ENCODE peak calls at places on chromosomes 7 and 10, in six cellular contexts. K, H, I, D, P and E are unnamed samples. For H3K9me3, the result is how much of the 10 kb centered on the place peaks cover.

GRCh38 chr7:32299133-32299702 is 191.0 kb downstream of the LSM5 start:
- ATAC-seq in D (peak), K (no peak), P (no peak), I (no peak), H (peak), E (no peak)

GRCh38 chr10:14855453-14855852 is 17.3 kb downstream of the HSPA14 start:
- ATAC-seq in I (no peak), D (no peak), K (no peak), P (no peak), H (no peak), E (no peak)

GRCh38 chr10:70616761-70617160 is 14.2 kb upstream of the PRF1 start:
- ATAC-seq in P (no peak), I (no peak), D (no peak), K (no peak), H (no peak), E (no peak)

GRCh38 chr10:16948335-16948734 is 131.1 kb upstream of the RSU1 start:
- ATAC-seq in P (peak), H (no peak), I (no peak), D (no peak), K (no peak), E (no peak)

GRCh38 chr7:129843365-129843898 is 109.3 kb downstream of the UBE2H start:
- ATAC-seq in P (no peak), I (no peak), H (no peak), K (no peak), D (no peak), E (no peak)

GRCh38 chr7:91913612-91914011 is 27.1 kb upstream of the AKAP9 start:
- ATAC-seq in K (no peak), D (no peak), P (no peak), I (no peak), H (no peak), E (no peak)

GRCh38 chr10:30542001-30542861 is 87.3 kb downstream of the LYZL2 start:
- ATAC-seq in H (peak), P (peak), I (peak), K (peak), D (peak), E (peak)

GRCh38 chr7:30817060-30817770 is 46.0 kb downstream of the MINDY4 start:
- ATAC-seq in K (peak), I (no peak), P (no peak), H (peak), D (no peak), E (no peak)

GRCh38 chr10:124516181-124516580 is 54.6 kb downstream of the LHPP start:
- ATAC-seq in D (no peak), P (no peak), H (no peak), K (no peak), I (no peak), E (no peak)

GRCh38 chr7:135380351-135380750 is 129.6 kb downstream of the CNOT4 start:
- ATAC-seq in K (no peak), P (no peak), I (no peak), H (no peak), D (no peak), E (no peak)

GRCh38 chr7:22849662-22850061 is 27.0 kb upstream of the TOMM7 start:
- ATAC-seq in P (no peak), D (no peak), K (no peak), I (no peak), H (no peak), E (no peak)

GRCh38 chr10:56537984-56538383 is 176.9 kb upstream of the ZWINT start:
- ATAC-seq in H (no peak), K (no peak), I (no peak), D (peak), P (peak), E (no peak)
- TF ChIP-seq EP300 in H (no peak), K (no peak), I (no peak), D (no peak), P (no peak), E (no peak)

DNA sequence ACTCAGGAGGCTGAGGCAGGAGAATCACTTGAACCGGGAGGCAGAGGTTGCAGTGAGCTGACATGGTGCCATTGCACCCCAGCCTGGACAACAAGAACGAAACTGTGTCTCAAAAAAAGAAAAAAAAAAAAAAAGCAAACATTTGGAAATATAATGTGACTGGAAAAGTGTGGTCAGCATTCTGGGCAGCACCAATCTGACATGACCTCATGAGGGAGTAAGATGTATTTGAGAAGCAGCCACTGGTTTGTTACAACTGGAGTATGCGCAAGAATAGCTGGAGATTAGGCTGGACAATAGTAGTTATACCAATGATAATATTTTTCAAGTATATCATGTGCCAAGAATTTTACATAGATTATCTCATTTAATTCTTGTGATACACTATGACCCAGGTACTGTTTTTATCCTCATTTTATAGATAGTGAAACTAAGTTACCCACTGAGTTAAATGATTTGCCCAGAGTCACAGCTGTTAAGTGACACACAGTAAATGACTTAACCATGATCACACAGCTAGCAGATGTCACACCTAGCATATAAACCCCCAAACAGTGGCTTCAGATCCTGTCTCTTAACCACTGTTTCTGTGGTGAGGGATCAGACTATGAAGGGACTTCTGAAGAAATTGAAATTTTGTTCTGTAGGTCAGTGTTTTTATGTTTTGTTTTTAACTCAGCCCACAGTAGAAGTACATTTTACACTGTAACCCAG is 11.1 kb downstream of the MCU start:
- ATAC-seq in D (peak), I (no peak), H (peak), P (peak), K (no peak), E (peak)
- H3K9me3 ChIP-seq in D (under half), I (under half), H (under half), P (under half), K (under half), E (under half)

DNA sequence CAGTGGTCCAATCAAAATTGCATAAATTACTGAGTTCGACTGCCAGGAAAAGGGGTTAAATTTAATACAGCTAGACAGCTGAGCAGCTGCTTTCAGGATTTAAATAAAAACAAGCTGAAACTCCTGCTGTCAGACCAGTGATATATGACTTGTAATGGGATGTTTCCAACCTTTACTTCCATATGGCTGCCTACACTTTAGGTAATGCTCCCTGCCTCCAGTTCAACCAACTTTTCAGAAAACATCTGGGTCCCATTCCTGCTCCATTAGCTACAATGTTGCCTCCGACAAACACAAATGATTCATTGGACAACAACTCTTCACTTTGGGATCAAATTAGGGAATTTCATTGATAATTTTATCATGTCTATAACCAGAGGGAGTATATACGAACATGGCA is 326.3 kb upstream of the DGKB start:
- ATAC-seq in K (no peak), D (no peak), I (no peak), P (no peak), H (no peak), E (no peak)
- TF ChIP-seq EP300 in K (no peak), D (no peak), I (no peak), P (no peak), H (no peak), E (no peak)

GRCh38 chr7:63080406-63080805 is 918.2 kb upstream of the ZNF722 start:
- ATAC-seq in P (no peak), I (no peak), D (no peak), H (no peak), K (no peak), E (no peak)
- H3K9me3 ChIP-seq in P (under half), I (half or more), D (under half), H (under half), K (under half), E (under half)

GRCh38 chr7:106400990-106401389 is 116.2 kb upstream of the NAMPT start:
- ATAC-seq in P (no peak), D (no peak), K (no peak), I (no peak), H (no peak), E (no peak)
- TF ChIP-seq EP300 in P (no peak), D (no peak), K (no peak), I (no peak), H (no peak), E (no peak)